ENCODE peak calls at places on chromosomes 4 and X, in nine cellular contexts. M is activated CD4-positive, alpha-beta memory T cell treated with anti-CD3 and anti-CD28 coated beads, Interleukin-2, amount 10 ng/mL, durations not matched to agents 7 days and 5 days; T is GM12891; R is stimulated activated CD4-positive, alpha-beta T cell treated with anti-CD3 and anti-CD28 coated beads, TNF-alpha, amount 100 ng/mL, for 4 hours; A is NCI-H1417; C is left ventricle myocardium superior; O is activated CD4-positive, alpha-beta T cell treated with anti-CD3 and anti-CD28 coated beads for 48 hours; B is KBM-7; L is NCI-H460. D is an unnamed sample.

GRCh38 chr4:147768113-147768512 is 36.2 kb downstream of the ARHGAP10 start:
- DNase-seq in A (no peak), O (no peak), R (no peak), B (peak; percentile 79), T (no peak), C (no peak), M (no peak), L (no peak), D (no peak)

GRCh38 chr4:95638920-95639501 is 90.2 kb upstream of the UNC5C start:
- DNase-seq in T (no peak), O (no peak), B (no peak), R (no peak), L (no peak), A (no peak), C (no peak), M (no peak), D (no peak)

GRCh38 chr4:8573266-8573665 is 6.9 kb upstream of the GPR78 start:
- DNase-seq in C (no peak), T (no peak), R (no peak), L (no peak), A (no peak), O (no peak), B (no peak), M (no peak), D (no peak)

GRCh38 chr4:187666634-187667033 is 328.9 kb upstream of the ZFP42 start:
- DNase-seq in O (no peak), M (no peak), A (no peak), C (no peak), T (no peak), R (no peak), B (no peak), L (no peak), D (no peak)

GRCh38 chr4:89334311-89334710 is 26.7 kb upstream of the GPRIN3 start:
- DNase-seq in O (no peak), B (no peak), C (no peak), L (no peak), T (no peak), M (no peak), A (no peak), R (no peak), D (no peak)

GRCh38 chr4:77263247-77263646 is 106.2 kb downstream of the CCNG2 start:
- DNase-seq in O (no peak), M (no peak), R (no peak), A (no peak), L (no peak), T (no peak), C (no peak), B (no peak), D (no peak)

GRCh38 chr4:85039526-85039925 is 73.0 kb upstream of the WDFY3 start:
- DNase-seq in O (no peak), L (peak; percentile 2), T (no peak), B (no peak), A (no peak), R (no peak), C (no peak), M (no peak), D (no peak)

GRCh38 chr4:156193800-156194199 is 240.1 kb upstream of the CTSO start:
- DNase-seq in B (peak; percentile 20), M (no peak), L (no peak), O (no peak), T (no peak), C (no peak), A (no peak), R (no peak), D (no peak)

GRCh38 chr4:121072080-121072835 is at the start of gene NDNF:
- DNase-seq in B (peak; percentile 3), R (peak; percentile 25), T (no peak), L (no peak), C (peak; percentile 63), A (no peak), M (peak; percentile 35), O (peak; percentile 59), D (no peak)

GRCh38 chrX:18406531-18407266 is 18.7 kb upstream of the CDKL5 start:
- DNase-seq in R (no peak), C (no peak), M (no peak), T (no peak), A (no peak), L (no peak), O (no peak), B (no peak), D (no peak)

GRCh38 chr4:52659722-52660261 is 691 bp upstream of the USP46 start:
- DNase-seq in T (no peak), M (peak; percentile 23), R (peak; percentile 12), O (peak; percentile 21), A (peak; percentile 38), L (no peak), B (peak; percentile 48), C (peak; percentile 90), D (no peak)

GRCh38 chr4:84498203-84499026 is 677 bp downstream of the NKX6-1 start:
- DNase-seq in B (peak; percentile 53), O (peak; percentile 47), T (no peak), A (peak; percentile 21), M (no peak), L (no peak), R (no peak), C (peak; percentile 52), D (no peak)

GRCh38 chr4:60605651-60606354 is 594.3 kb upstream of the ADGRL3 start:
- DNase-seq in M (no peak), O (no peak), B (no peak), C (no peak), R (no peak), T (no peak), A (no peak), L (no peak), D (no peak)

GRCh38 chr4:150123982-150124670 is 45.9 kb downstream of the DCLK2 start:
- DNase-seq in T (no peak), O (no peak), L (no peak), R (no peak), B (peak; percentile 39), A (no peak), C (no peak), M (no peak), D (no peak)

GRCh38 chr4:19982556-19982955 is 269.1 kb upstream of the SLIT2 start:
- DNase-seq in C (no peak), R (no peak), B (no peak), O (no peak), L (no peak), A (no peak), M (no peak), T (no peak), D (no peak)

GRCh38 chrX:100090931-100091330 is 319.1 kb downstream of the PCDH19 start:
- DNase-seq in R (no peak), L (no peak), B (no peak), O (no peak), C (no peak), T (no peak), A (no peak), M (no peak), D (no peak)

GRCh38 chrX:109360301-109360700 is 121.6 kb downstream of the GUCY2F start:
- DNase-seq in A (no peak), C (no peak), M (no peak), R (no peak), O (no peak), L (no peak), T (no peak), B (no peak), D (no peak)

GRCh38 chr4:66160606-66161005 is 490.3 kb upstream of the EPHA5 start:
- DNase-seq in C (no peak), R (no peak), M (no peak), T (no peak), O (no peak), B (no peak), L (no peak), A (no peak), D (no peak)

GRCh38 chrX:2402361-2402690 is 98.5 kb downstream of the DHRSX start:
- DNase-seq in L (no peak), C (no peak), O (no peak), M (no peak), A (no peak), T (no peak), B (no peak), R (no peak), D (no peak)

GRCh38 chrX:15804563-15804962 is 14.3 kb downstream of the ZRSR2 start:
- DNase-seq in O (no peak), A (no peak), T (no peak), L (no peak), B (peak; percentile 23), R (no peak), C (no peak), M (no peak), D (no peak)

GRCh38 chrX:109537324-109537665 is 651 bp downstream of the NXT2 start:
- DNase-seq in O (no peak), C (no peak), B (no peak), L (peak; percentile 4), R (no peak), T (no peak), A (no peak), M (peak; percentile 13), D (no peak)

GRCh38 chr4:68283714-68284113 is 38.2 kb upstream of the TMPRSS11B start:
- DNase-seq in T (no peak), O (no peak), B (no peak), R (no peak), A (no peak), M (no peak), L (no peak), C (no peak), D (no peak)

GRCh38 chr4:167117273-167117672 is 117.0 kb downstream of the SPOCK3 start:
- DNase-seq in O (no peak), A (no peak), M (no peak), T (no peak), R (no peak), C (no peak), B (no peak), L (no peak), D (no peak)

GRCh38 chrX:46611658-46612362 is 38.2 kb downstream of the CHST7 start:
- DNase-seq in M (peak; percentile 53), T (no peak), L (no peak), C (no peak), O (no peak), A (no peak), R (no peak), B (no peak), D (no peak)

GRCh38 chrX:148552775-148553174 is 52.4 kb downstream of the AFF2 start:
- DNase-seq in R (no peak), O (no peak), B (peak; percentile 7), T (no peak), L (no peak), A (no peak), C (no peak), M (no peak), D (no peak)